ENCODE peak calls at places on chromosomes 7 and 10, in six cellular contexts. M is stomach, C is epithelial cell of esophagus, N is psoas muscle, S is NB4, U is nephron progenitor cell. F is an unnamed sample.
A peak's percentile ranks its signal among the peaks of the same experiment; 100 is the strongest.

GRCh38 chr10:126156545-126156944 is 231.7 kb downstream of the ADAM12 start:
- DNase-seq in M (no peak), C (no peak), N (no peak), S (no peak), U (no peak), F (no peak)

GRCh38 chr7:121605297-121605640 is 209.2 kb upstream of the FAM3C start:
- DNase-seq in M (no peak), C (peak; percentile 57), N (no peak), S (no peak), U (no peak), F (no peak)

GRCh38 chr7:137932881-137933269 is 69.0 kb downstream of the CREB3L2 start:
- DNase-seq in M (no peak), C (peak; percentile 86), N (no peak), S (peak; percentile 76), U (no peak), F (no peak)

GRCh38 chr7:7803597-7804229 is 85.3 kb upstream of the RPA3 start:
- DNase-seq in M (no peak), C (no peak), N (no peak), S (no peak), U (no peak), F (no peak)

GRCh38 chr7:108077714-108078113 is 52.4 kb downstream of the LAMB4 start:
- DNase-seq in M (no peak), C (no peak), N (no peak), S (no peak), U (no peak), F (no peak)

GRCh38 chr10:14403846-14404623 is 73.3 kb upstream of the FRMD4A start:
- DNase-seq in M (no peak), C (no peak), N (no peak), S (no peak), U (no peak), F (no peak)

GRCh38 chr10:33327750-33328149 is 6.7 kb downstream of the NRP1 start:
- DNase-seq in M (no peak), C (peak; percentile 44), N (no peak), S (no peak), U (no peak), F (no peak)

GRCh38 chr10:57952741-57953140 is 315.0 kb downstream of the IPMK start:
- DNase-seq in M (no peak), C (no peak), N (no peak), S (no peak), U (no peak), F (no peak)

GRCh38 chr10:121281576-121281975 is 316.7 kb downstream of the FGFR2 start:
- DNase-seq in M (no peak), C (peak; percentile 71), N (no peak), S (peak; percentile 11), U (no peak), F (no peak)

GRCh38 chr10:131977323-131978096 is 4.2 kb downstream of the BNIP3 start:
- DNase-seq in M (no peak), C (no peak), N (no peak), S (no peak), U (no peak), F (no peak)

GRCh38 chr10:25068152-25069058 is 52.0 kb downstream of the THNSL1 start:
- DNase-seq in M (no peak), C (peak; percentile 100), N (no peak), S (no peak), U (no peak), F (no peak)

DNA sequence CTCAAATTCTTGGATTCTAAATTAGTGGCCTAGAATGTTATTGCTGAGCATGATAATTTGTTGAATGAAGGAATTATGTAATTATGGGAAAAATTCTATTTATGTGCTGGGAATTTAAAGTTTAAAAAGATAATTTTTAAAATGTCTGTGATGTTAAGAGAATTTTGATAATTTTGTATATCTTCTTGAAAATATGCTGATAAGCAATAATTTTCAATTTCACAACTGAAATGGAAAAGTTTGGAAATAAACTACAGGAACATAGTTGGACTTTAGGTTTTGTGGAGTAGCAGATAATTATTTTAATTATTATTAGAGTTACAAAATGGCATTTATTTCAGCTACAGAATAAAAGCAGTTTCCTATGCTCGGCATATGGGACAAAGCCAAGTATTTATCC is 268.5 kb upstream of the TPK1 start:
- DNase-seq in M (no peak), C (no peak), N (no peak), S (no peak), U (no peak), F (no peak)
- TF ChIP-seq CTCF in M (no peak), C (no peak), N (no peak), S (no peak), U (no peak), F (no peak)

GRCh38 chr10:109451879-109452278 is 471.4 kb downstream of the XPNPEP1 start:
- DNase-seq in M (no peak), C (no peak), N (no peak), S (no peak), U (no peak), F (no peak)
- TF ChIP-seq CTCF in M (no peak), C (no peak), N (no peak), S (no peak), U (no peak), F (no peak)

GRCh38 chr7:31175672-31176071 is 123.6 kb downstream of the ADCYAP1R1 start:
- DNase-seq in M (no peak), C (no peak), N (no peak), S (peak; percentile 16), U (no peak), F (no peak)
- TF ChIP-seq CTCF in M (no peak), C (peak; percentile 13), N (no peak), S (peak; percentile 42), U (peak; percentile 13), F (no peak)

DNA sequence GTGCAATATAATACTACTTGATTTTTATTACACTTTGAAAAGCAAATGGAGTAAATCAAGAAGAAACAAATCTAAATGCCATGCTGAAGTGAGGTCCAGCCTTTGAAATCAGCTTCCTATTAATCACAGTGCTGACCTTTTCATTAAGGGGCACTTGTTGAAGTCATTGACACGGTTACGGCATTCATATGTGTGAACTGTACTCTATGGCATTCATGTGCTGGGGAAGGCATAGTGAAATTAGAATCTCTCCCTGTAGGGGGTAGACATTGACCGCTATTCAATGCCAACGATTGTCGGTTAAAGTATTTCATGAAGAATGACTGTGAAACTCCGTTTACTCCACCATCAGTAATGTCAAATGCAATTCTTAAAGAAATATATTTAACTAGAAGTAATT is 296.1 kb upstream of the SEMA3A start:
- DNase-seq in M (no peak), C (no peak), N (no peak), S (no peak), U (no peak), F (no peak)
- TF ChIP-seq CTCF in M (no peak), C (no peak), N (peak; percentile 9), S (no peak), U (no peak), F (no peak)

DNA sequence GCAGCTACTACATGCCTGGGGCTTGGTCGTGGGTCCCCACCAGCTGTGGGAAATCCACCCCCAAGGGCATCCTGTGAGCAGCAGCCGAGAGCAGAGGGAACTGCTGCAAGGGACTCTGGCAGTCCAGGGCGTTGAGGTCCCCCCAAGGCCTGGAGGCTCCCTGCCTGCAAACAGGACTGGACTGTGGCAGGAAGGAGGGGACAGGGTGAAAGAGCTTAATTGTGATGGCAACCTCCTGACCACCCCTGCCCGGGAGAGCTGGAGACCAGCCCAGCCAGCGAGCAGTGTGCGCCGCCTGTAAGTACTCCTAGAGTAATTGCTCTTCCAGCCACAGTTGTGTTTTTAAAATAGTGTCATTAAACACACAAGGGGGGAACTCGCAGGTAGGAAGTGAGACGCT is 111.2 kb downstream of the EBF3 start:
- DNase-seq in M (no peak), C (no peak), N (no peak), S (no peak), U (no peak), F (no peak)
- TF ChIP-seq CTCF in M (no peak), C (no peak), N (no peak), S (no peak), U (no peak), F (no peak)

GRCh38 chr10:103663802-103664201 is 170.3 kb downstream of the NEURL1 start:
- DNase-seq in M (peak; percentile 70), C (no peak), N (peak; percentile 89), S (no peak), U (no peak), F (no peak)

GRCh38 chr10:103661951-103662405 is 168.5 kb downstream of the NEURL1 start:
- DNase-seq in M (no peak), C (no peak), N (no peak), S (no peak), U (no peak), F (no peak)

GRCh38 chr10:103659674-103660363 is 166.3 kb downstream of the NEURL1 start:
- DNase-seq in M (peak; percentile 79), C (no peak), N (no peak), S (no peak), U (peak; percentile 46), F (peak; percentile 92)

GRCh38 chr10:103660364-103661197 is 167.1 kb downstream of the NEURL1 start:
- DNase-seq in M (peak; percentile 48), C (no peak), N (peak; percentile 72), S (no peak), U (no peak), F (peak; percentile 70)

GRCh38 chr10:103661198-103661950 is 167.9 kb downstream of the NEURL1 start:
- DNase-seq in M (peak; percentile 75), C (no peak), N (peak; percentile 90), S (peak; percentile 35), U (peak; percentile 75), F (no peak)
- TF ChIP-seq CTCF in M (no peak), C (no peak), N (no peak), S (no peak), U (no peak), F (no peak)

DNA sequence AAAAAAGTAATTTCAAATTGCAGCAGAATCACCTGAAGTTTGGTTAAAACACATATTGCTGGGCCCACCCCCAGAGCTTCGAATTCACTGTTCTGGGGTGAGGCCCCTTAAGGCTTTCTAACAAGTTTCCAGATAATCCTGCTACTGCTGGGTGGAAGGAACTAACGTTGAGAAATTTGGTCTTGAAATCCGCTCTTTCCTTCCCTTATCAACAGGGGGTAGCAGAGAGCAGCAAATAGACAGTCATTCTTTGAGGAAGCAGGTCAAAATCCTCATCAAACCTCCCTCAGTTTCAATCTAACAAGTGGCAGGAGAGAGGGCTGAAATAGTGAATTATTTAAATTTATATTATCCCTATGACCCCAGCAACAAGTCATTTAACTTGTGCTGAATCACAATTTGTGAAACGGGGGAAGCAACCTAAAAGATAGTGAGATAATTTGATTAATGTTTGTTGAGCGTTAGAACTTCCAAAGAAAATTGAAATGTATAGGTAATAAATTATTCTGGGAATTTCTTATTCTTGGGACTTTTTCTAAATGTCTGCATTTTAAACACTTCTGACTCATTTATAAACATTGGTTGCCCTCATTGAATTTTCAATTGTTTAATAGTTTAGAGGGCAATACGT is 21.7 kb upstream of the MALSU1 start:
- DNase-seq in M (no peak), C (peak; percentile 76), N (no peak), S (peak; percentile 94), U (peak; percentile 31), F (peak; percentile 69)
- TF ChIP-seq CTCF in M (no peak), C (peak; percentile 95), N (peak; percentile 70), S (peak; percentile 94), U (peak; percentile 74), F (peak; percentile 70)

F was measured in GM13976.